ENCODE peak calls at places on chromosomes 11 and 22, in four cellular contexts. One of them, this sample, is unnamed.

GRCh38 chr22:27990879-27991278 is 71.8 kb upstream of the PITPNB start:
- DNase-seq in uterus: peak
- DNase-seq in fibroblast of lung: no peak
- DNase-seq in thoracic aorta: no peak
- DNase-seq in this sample: no peak

GRCh38 chr22:19097518-19097917 is 24.7 kb downstream of the DGCR2 start:
- DNase-seq in fibroblast of lung: no peak
- DNase-seq in uterus: no peak
- DNase-seq in thoracic aorta: no peak
- DNase-seq in this sample: no peak

GRCh38 chr22:23539135-23539838 is 40.8 kb downstream of the IGLL1 start:
- DNase-seq in thoracic aorta: peak
- DNase-seq in fibroblast of lung: peak
- DNase-seq in uterus: peak
- DNase-seq in this sample: no peak

GRCh38 chr11:130631119-130631518 is 182.7 kb downstream of the ADAMTS15 start:
- DNase-seq in fibroblast of lung: peak
- DNase-seq in uterus: no peak
- DNase-seq in thoracic aorta: no peak
- DNase-seq in this sample: no peak

GRCh38 chr22:42830161-42830560 is 26.9 kb downstream of the ARFGAP3 start:
- DNase-seq in thoracic aorta: no peak
- DNase-seq in fibroblast of lung: no peak
- DNase-seq in uterus: no peak
- DNase-seq in this sample: no peak

GRCh38 chr22:31350410-31350863 is 4.3 kb upstream of the PATZ1 start:
- DNase-seq in thoracic aorta: no peak
- DNase-seq in fibroblast of lung: no peak
- DNase-seq in uterus: no peak
- DNase-seq in this sample: no peak

GRCh38 chr11:130024356-130024755 is 21.7 kb upstream of the PRDM10 start:
- DNase-seq in fibroblast of lung: peak
- DNase-seq in uterus: no peak
- DNase-seq in thoracic aorta: no peak
- DNase-seq in this sample: no peak

GRCh38 chr11:78193806-78194205 is 5.1 kb downstream of the USP35 start:
- DNase-seq in fibroblast of lung: no peak
- DNase-seq in thoracic aorta: no peak
- DNase-seq in uterus: no peak
- DNase-seq in this sample: no peak

GRCh38 chr11:64080390-64080789 is 44.7 kb downstream of the FLRT1 start:
- DNase-seq in thoracic aorta: no peak
- DNase-seq in fibroblast of lung: no peak
- DNase-seq in uterus: no peak
- DNase-seq in this sample: no peak

GRCh38 chr11:129945377-129945776 is 50.0 kb upstream of the NFRKB start:
- DNase-seq in uterus: no peak
- DNase-seq in thoracic aorta: no peak
- DNase-seq in fibroblast of lung: no peak
- DNase-seq in this sample: no peak

GRCh38 chr11:101860694-101861371 is 54.0 kb upstream of the CEP126 start:
- DNase-seq in uterus: peak
- DNase-seq in thoracic aorta: no peak
- DNase-seq in fibroblast of lung: peak
- DNase-seq in this sample: no peak

GRCh38 chr22:42673898-42674390 is 24.8 kb upstream of the CYB5R3 start:
- DNase-seq in fibroblast of lung: peak
- DNase-seq in thoracic aorta: no peak
- DNase-seq in uterus: no peak
- DNase-seq in this sample: no peak

GRCh38 chr11:27385245-27385644 is 22.2 kb upstream of the CCDC34 start:
- DNase-seq in fibroblast of lung: peak
- DNase-seq in uterus: no peak
- DNase-seq in thoracic aorta: peak
- DNase-seq in this sample: no peak

GRCh38 chr22:39651783-39652058 is 81.2 kb downstream of the CACNA1I start:
- DNase-seq in uterus: no peak
- DNase-seq in thoracic aorta: no peak
- DNase-seq in fibroblast of lung: no peak
- DNase-seq in this sample: no peak

GRCh38 chr11:66479741-66480115 is 506 bp upstream of the DPP3 start:
- DNase-seq in thoracic aorta: no peak
- DNase-seq in fibroblast of lung: no peak
- DNase-seq in uterus: no peak
- DNase-seq in this sample: no peak

GRCh38 chr22:25170426-25170980 is 29.2 kb upstream of the CRYBB3 start:
- DNase-seq in uterus: no peak
- DNase-seq in thoracic aorta: no peak
- DNase-seq in fibroblast of lung: no peak
- DNase-seq in this sample: no peak

GRCh38 chr11:135027461-135027860 is 615.4 kb upstream of the B3GAT1 start:
- DNase-seq in thoracic aorta: no peak
- DNase-seq in fibroblast of lung: peak
- DNase-seq in uterus: no peak
- DNase-seq in this sample: no peak

GRCh38 chr11:116072133-116072532 is 567.9 kb upstream of the CADM1 start:
- DNase-seq in fibroblast of lung: no peak
- DNase-seq in uterus: no peak
- DNase-seq in thoracic aorta: no peak
- DNase-seq in this sample: no peak

GRCh38 chr11:72394456-72394855 is 39.9 kb downstream of the CLPB start:
- DNase-seq in fibroblast of lung: no peak
- DNase-seq in uterus: no peak
- DNase-seq in thoracic aorta: no peak
- DNase-seq in this sample: no peak

GRCh38 chr22:46686221-46686872 is 51.7 kb downstream of the CERK start:
- DNase-seq in fibroblast of lung: no peak
- DNase-seq in thoracic aorta: no peak
- DNase-seq in uterus: no peak
- DNase-seq in this sample: no peak

GRCh38 chr11:126354631-126355323 is 709 bp upstream of the ST3GAL4 start:
- DNase-seq in fibroblast of lung: no peak
- DNase-seq in uterus: no peak
- DNase-seq in thoracic aorta: no peak
- DNase-seq in this sample: peak

GRCh38 chr22:25365491-25366261 is 146.2 kb downstream of the CRYBB2 start:
- DNase-seq in thoracic aorta: no peak
- DNase-seq in uterus: no peak
- DNase-seq in fibroblast of lung: no peak
- DNase-seq in this sample: peak

GRCh38 chr11:83641511-83641910 is 355.3 kb upstream of the CCDC90B start:
- DNase-seq in uterus: peak
- DNase-seq in fibroblast of lung: peak
- DNase-seq in thoracic aorta: no peak
- DNase-seq in this sample: no peak

DNA sequence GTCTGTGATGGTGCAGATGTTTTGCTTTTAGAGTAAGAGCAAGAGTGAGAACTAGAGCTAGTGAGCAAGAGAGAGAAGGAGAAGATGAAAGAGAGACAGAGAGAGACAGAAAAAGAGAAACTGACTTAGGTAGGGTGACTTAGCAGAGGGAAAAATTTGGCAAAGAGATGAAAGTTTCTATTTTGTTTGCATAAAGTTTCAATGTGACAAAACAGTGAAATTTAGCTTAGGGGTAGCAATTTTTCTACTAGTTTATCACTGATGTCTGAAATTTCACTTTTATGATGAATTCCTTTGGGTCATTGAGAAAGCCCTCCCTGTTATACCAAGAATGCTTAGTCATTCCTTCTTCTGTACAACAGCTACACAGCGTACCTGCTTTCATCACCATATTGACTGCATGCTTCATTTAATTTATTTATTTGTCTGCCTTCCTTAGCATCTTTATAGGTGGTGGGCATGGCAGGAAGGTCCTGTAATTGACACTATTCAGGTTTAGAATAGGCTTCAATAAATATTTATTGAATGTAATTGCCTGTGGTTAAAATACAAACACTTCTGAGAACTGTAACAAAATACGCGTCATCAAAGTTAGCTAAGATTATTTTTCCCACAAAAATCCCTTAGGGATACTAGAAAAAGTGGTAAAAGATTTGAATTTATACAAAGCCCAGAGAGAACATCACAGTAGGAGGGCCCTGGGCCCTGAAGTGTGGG is 19.9 kb upstream of the CTSC start:
- DNase-seq in thoracic aorta: no peak
- DNase-seq in uterus: no peak
- DNase-seq in fibroblast of lung: peak
- DNase-seq in this sample: no peak
- H3K27ac ChIP-seq in thoracic aorta: no peak
- H3K27ac ChIP-seq in uterus: peak
- H3K27ac ChIP-seq in fibroblast of lung: no peak
- H3K27ac ChIP-seq in this sample: no peak

GRCh38 chr22:41522813-41523212 is 21.5 kb downstream of the POLR3H start:
- DNase-seq in fibroblast of lung: no peak
- DNase-seq in uterus: no peak
- DNase-seq in thoracic aorta: no peak
- DNase-seq in this sample: no peak
- H3K27ac ChIP-seq in fibroblast of lung: peak
- H3K27ac ChIP-seq in uterus: peak
- H3K27ac ChIP-seq in thoracic aorta: peak
- H3K27ac ChIP-seq in this sample: no peak

DNA sequence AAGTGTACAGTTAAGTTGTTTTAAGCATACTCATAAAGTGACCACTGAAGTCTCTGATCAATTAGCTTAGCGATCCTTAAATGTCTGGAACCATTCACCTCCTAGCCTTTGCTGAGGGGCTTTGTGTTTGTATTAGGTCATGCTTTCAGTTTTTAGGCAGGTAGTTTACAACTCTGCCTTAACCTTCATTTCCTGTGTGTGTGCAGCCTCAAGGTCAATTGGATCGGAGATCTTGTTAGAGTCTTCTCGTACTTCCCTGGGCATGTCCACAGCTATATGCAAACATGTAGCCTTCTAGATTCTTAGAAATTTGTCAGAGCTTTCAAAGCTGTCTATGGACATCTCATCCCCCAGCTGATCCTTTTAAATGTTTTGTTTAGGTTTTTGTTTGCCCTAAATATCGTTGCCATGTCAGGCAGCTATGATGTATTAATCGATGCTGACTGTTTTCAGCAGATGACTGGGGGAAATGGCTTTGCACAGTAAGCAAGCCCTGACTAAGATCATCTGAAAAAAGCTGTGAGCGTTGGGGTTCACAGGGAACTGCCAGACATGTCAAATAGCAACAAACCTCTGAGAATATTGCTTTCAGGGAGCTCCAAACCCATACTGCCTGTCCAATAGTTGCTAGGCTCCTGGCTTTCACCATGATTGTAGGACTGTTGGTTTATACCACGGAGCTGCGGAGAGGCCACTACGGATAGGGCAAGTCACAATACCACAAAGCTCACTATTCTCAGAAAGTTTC is 45.6 kb downstream of the GLYAT start:
- DNase-seq in thoracic aorta: no peak
- DNase-seq in fibroblast of lung: no peak
- DNase-seq in uterus: no peak
- DNase-seq in this sample: no peak
- H3K27ac ChIP-seq in thoracic aorta: no peak
- H3K27ac ChIP-seq in fibroblast of lung: no peak
- H3K27ac ChIP-seq in uterus: no peak
- H3K27ac ChIP-seq in this sample: no peak

DNA sequence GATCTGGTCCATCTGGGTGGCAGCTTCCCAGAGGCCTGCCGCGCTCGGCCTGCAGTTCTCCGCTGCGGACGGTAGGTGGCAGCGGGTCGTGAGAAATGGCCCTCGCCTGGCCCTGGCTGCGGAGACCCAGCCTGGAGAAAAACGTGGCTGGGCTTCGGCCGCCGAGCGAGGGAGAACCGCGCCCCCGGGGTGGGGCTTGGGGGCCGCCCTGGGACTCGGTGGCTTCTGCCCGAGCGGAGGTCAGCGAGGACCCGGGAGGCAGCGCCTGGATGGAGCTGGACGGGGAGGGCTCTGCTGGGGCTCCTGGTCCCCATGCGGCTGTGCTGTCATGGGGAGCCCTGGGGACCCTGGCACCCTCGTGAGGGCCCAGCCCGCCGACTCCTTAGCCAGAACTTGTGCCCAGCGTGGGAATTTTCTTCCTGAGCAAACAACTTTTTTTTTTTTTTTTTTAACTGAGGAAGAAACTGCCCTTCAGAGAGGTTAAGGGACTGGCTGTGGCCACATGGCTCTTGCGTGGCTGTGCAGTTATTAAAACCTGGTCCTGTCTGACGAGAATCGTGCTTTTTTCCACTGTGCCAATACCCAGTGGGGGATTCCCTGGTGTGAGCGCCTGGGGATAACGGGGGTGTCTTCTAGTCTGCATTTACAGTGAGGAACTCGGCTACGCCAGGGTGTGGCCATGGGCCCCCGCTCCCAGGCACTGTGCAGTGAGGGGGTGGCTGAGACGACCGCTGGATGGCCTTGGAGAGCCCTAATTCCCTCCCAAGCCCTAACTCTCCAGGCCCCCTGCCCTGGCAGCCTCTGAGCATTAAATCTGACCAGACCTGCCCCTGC is 535.6 kb downstream of the INSC start:
- DNase-seq in fibroblast of lung: peak
- DNase-seq in thoracic aorta: peak
- DNase-seq in uterus: peak
- DNase-seq in this sample: peak
- H3K27ac ChIP-seq in fibroblast of lung: peak
- H3K27ac ChIP-seq in thoracic aorta: peak
- H3K27ac ChIP-seq in uterus: peak
- H3K27ac ChIP-seq in this sample: no peak

DNA sequence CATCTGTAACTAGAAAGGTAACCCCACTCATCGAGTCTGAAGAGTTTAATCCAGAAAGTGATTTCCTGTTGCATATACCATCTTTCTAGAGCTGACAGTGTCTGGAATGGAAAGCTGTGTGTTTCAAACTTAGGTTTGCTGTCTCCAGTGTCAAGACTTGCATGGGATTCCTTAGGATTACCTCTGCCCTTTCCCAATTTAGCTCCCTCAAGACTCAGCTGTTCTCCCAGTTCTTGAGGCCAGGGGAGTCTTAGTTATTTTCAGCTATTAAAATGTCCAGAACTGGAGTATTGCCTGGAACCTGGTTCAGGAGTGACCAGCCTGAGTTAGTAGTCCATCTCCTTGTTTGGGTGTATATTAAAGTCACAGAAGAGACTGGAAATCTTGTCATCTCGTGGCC is 25.0 kb upstream of the LDHA start:
- DNase-seq in uterus: no peak
- DNase-seq in thoracic aorta: no peak
- DNase-seq in fibroblast of lung: no peak
- DNase-seq in this sample: no peak
- H3K27ac ChIP-seq in uterus: no peak
- H3K27ac ChIP-seq in thoracic aorta: no peak
- H3K27ac ChIP-seq in fibroblast of lung: no peak
- H3K27ac ChIP-seq in this sample: no peak

GRCh38 chr22:45124176-45124857 is 39.4 kb upstream of the NUP50 start:
- DNase-seq in fibroblast of lung: no peak
- DNase-seq in uterus: no peak
- DNase-seq in thoracic aorta: no peak
- DNase-seq in this sample: no peak
- H3K27ac ChIP-seq in fibroblast of lung: no peak
- H3K27ac ChIP-seq in uterus: no peak
- H3K27ac ChIP-seq in thoracic aorta: no peak
- H3K27ac ChIP-seq in this sample: no peak